ENCODE peak calls at places on chromosomes 1 and 21, in six cellular contexts. One of them, this sample, is unnamed.

GRCh38 chr1:222375656-222376055 is 172.2 kb downstream of the HHIPL2 start:
- DNase-seq in transverse colon: no peak
- DNase-seq in HCT116: no peak
- DNase-seq in dorsolateral prefrontal cortex: no peak
- DNase-seq in CD8-positive, alpha-beta T cell: no peak
- DNase-seq in fibroblast of pulmonary artery: no peak
- DNase-seq in this sample: no peak

GRCh38 chr1:41683681-41684500 is 199.4 kb upstream of the EDN2 start:
- DNase-seq in transverse colon: no peak
- DNase-seq in HCT116: no peak
- DNase-seq in dorsolateral prefrontal cortex: no peak
- DNase-seq in CD8-positive, alpha-beta T cell: peak; percentile 20
- DNase-seq in fibroblast of pulmonary artery: no peak
- DNase-seq in this sample: no peak

GRCh38 chr1:147539122-147539575 is 2.2 kb upstream of the BCL9 start:
- DNase-seq in transverse colon: no peak
- DNase-seq in HCT116: peak; percentile 85
- DNase-seq in dorsolateral prefrontal cortex: no peak
- DNase-seq in CD8-positive, alpha-beta T cell: no peak
- DNase-seq in fibroblast of pulmonary artery: peak; percentile 94
- DNase-seq in this sample: peak; percentile 18

GRCh38 chr1:53619811-53620619 is 118.9 kb downstream of the GLIS1 start:
- DNase-seq in transverse colon: peak; percentile 6
- DNase-seq in HCT116: no peak
- DNase-seq in dorsolateral prefrontal cortex: peak; percentile 70
- DNase-seq in CD8-positive, alpha-beta T cell: no peak
- DNase-seq in fibroblast of pulmonary artery: peak; percentile 4
- DNase-seq in this sample: no peak

GRCh38 chr1:22383526-22384291 is 67.9 kb upstream of the ZBTB40 start:
- DNase-seq in transverse colon: no peak
- DNase-seq in HCT116: no peak
- DNase-seq in dorsolateral prefrontal cortex: no peak
- DNase-seq in CD8-positive, alpha-beta T cell: no peak
- DNase-seq in fibroblast of pulmonary artery: no peak
- DNase-seq in this sample: peak; percentile 53

GRCh38 chr1:160066829-160067720 is 2.9 kb downstream of the KCNJ10 start:
- DNase-seq in transverse colon: no peak
- DNase-seq in HCT116: no peak
- DNase-seq in dorsolateral prefrontal cortex: no peak
- DNase-seq in CD8-positive, alpha-beta T cell: no peak
- DNase-seq in fibroblast of pulmonary artery: no peak
- DNase-seq in this sample: no peak

GRCh38 chr21:45769896-45770295 is 126.4 kb downstream of the PCBP3 start:
- DNase-seq in transverse colon: no peak
- DNase-seq in HCT116: no peak
- DNase-seq in dorsolateral prefrontal cortex: no peak
- DNase-seq in CD8-positive, alpha-beta T cell: no peak
- DNase-seq in fibroblast of pulmonary artery: no peak
- DNase-seq in this sample: no peak

GRCh38 chr1:243236604-243237252 is 18.4 kb downstream of the CEP170 start:
- DNase-seq in transverse colon: no peak
- DNase-seq in HCT116: no peak
- DNase-seq in dorsolateral prefrontal cortex: no peak
- DNase-seq in CD8-positive, alpha-beta T cell: no peak
- DNase-seq in fibroblast of pulmonary artery: no peak
- DNase-seq in this sample: no peak

GRCh38 chr1:2914702-2915101 is 106.6 kb upstream of the ACTRT2 start:
- DNase-seq in transverse colon: no peak
- DNase-seq in HCT116: no peak
- DNase-seq in dorsolateral prefrontal cortex: peak; percentile 46
- DNase-seq in CD8-positive, alpha-beta T cell: no peak
- DNase-seq in fibroblast of pulmonary artery: no peak
- DNase-seq in this sample: no peak

GRCh38 chr1:218363141-218363540 is 18.0 kb downstream of the TGFB2 start:
- DNase-seq in transverse colon: no peak
- DNase-seq in HCT116: no peak
- DNase-seq in dorsolateral prefrontal cortex: no peak
- DNase-seq in CD8-positive, alpha-beta T cell: no peak
- DNase-seq in fibroblast of pulmonary artery: no peak
- DNase-seq in this sample: no peak

GRCh38 chr1:218362418-218363076 is 17.4 kb downstream of the TGFB2 start:
- DNase-seq in transverse colon: no peak
- DNase-seq in HCT116: no peak
- DNase-seq in dorsolateral prefrontal cortex: no peak
- DNase-seq in CD8-positive, alpha-beta T cell: no peak
- DNase-seq in fibroblast of pulmonary artery: no peak
- DNase-seq in this sample: no peak

GRCh38 chr1:218364028-218364710 is 19.0 kb downstream of the TGFB2 start:
- DNase-seq in transverse colon: no peak
- DNase-seq in HCT116: no peak
- DNase-seq in dorsolateral prefrontal cortex: no peak
- DNase-seq in CD8-positive, alpha-beta T cell: no peak
- DNase-seq in fibroblast of pulmonary artery: no peak
- DNase-seq in this sample: peak; percentile 57

GRCh38 chr1:218357893-218358232 is 12.7 kb downstream of the TGFB2 start:
- DNase-seq in transverse colon: no peak
- DNase-seq in HCT116: no peak
- DNase-seq in dorsolateral prefrontal cortex: no peak
- DNase-seq in CD8-positive, alpha-beta T cell: no peak
- DNase-seq in fibroblast of pulmonary artery: no peak
- DNase-seq in this sample: no peak

DNA sequence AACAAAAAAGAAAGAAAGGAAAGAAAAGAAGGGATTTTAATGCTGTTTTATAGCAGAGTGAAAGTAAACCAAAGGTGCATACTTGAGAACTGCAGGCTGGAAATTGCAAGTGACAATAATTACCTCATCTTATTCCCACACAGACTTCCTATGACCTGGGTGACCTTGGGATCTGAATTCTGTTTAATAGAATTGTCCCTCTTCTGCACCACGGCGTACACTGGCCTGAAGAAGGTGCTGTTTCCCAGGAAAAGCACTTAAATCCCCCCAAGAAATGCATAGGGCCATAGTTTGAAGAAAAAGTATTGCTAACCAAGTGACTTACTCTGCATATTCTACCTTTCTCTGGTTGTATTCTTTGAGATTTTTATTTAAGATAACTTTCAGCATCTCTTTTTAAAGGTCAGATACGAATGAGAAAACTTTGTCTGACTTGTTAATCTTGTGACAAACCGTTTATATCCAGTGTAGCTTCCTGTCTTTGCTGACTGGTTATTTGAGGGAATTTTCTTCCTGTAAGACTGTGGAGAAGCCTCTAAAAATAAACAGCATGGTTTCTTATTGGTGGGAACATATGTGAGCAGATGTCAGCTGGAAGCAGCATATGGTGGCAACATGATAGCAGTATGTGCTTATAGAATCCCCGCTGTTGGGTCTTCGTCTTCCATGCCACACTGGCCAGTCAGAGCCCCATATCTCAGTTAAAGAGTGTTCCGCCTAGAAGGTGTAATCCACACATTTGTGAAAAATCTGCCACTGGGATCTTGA is 16.3 kb downstream of the TGFB2 start:
- DNase-seq in transverse colon: no peak
- DNase-seq in HCT116: peak; percentile 31
- DNase-seq in dorsolateral prefrontal cortex: no peak
- DNase-seq in CD8-positive, alpha-beta T cell: no peak
- DNase-seq in fibroblast of pulmonary artery: peak; percentile 79
- DNase-seq in this sample: no peak
- TF ChIP-seq CTCF in transverse colon: peak; percentile 7
- TF ChIP-seq CTCF in HCT116: peak; percentile 47
- TF ChIP-seq CTCF in dorsolateral prefrontal cortex: peak; percentile 32
- TF ChIP-seq CTCF in CD8-positive, alpha-beta T cell: no peak
- TF ChIP-seq CTCF in fibroblast of pulmonary artery: peak; percentile 77
- TF ChIP-seq CTCF in this sample: peak; percentile 58

GRCh38 chr1:18109756-18110597 is 2.4 kb downstream of the IGSF21 start:
- DNase-seq in transverse colon: peak; percentile 37
- DNase-seq in HCT116: no peak
- DNase-seq in dorsolateral prefrontal cortex: no peak
- DNase-seq in CD8-positive, alpha-beta T cell: no peak
- DNase-seq in fibroblast of pulmonary artery: no peak
- DNase-seq in this sample: no peak

GRCh38 chr1:18110968-18111367 is 3.4 kb downstream of the IGSF21 start:
- DNase-seq in transverse colon: peak; percentile 16
- DNase-seq in HCT116: no peak
- DNase-seq in dorsolateral prefrontal cortex: no peak
- DNase-seq in CD8-positive, alpha-beta T cell: no peak
- DNase-seq in fibroblast of pulmonary artery: no peak
- DNase-seq in this sample: no peak

GRCh38 chr1:18109058-18109755 is 1.6 kb downstream of the IGSF21 start:
- DNase-seq in transverse colon: no peak
- DNase-seq in HCT116: no peak
- DNase-seq in dorsolateral prefrontal cortex: no peak
- DNase-seq in CD8-positive, alpha-beta T cell: no peak
- DNase-seq in fibroblast of pulmonary artery: no peak
- DNase-seq in this sample: no peak

GRCh38 chr1:18111605-18112297 is 4.2 kb downstream of the IGSF21 start:
- DNase-seq in transverse colon: no peak
- DNase-seq in HCT116: no peak
- DNase-seq in dorsolateral prefrontal cortex: no peak
- DNase-seq in CD8-positive, alpha-beta T cell: no peak
- DNase-seq in fibroblast of pulmonary artery: no peak
- DNase-seq in this sample: no peak

GRCh38 chr1:18110598-18110939 is 3.0 kb downstream of the IGSF21 start:
- DNase-seq in transverse colon: no peak
- DNase-seq in HCT116: no peak
- DNase-seq in dorsolateral prefrontal cortex: no peak
- DNase-seq in CD8-positive, alpha-beta T cell: no peak
- DNase-seq in fibroblast of pulmonary artery: no peak
- DNase-seq in this sample: no peak
- H3K4me3 ChIP-seq in transverse colon: peak overlapping the region; percentile 30
- H3K4me3 ChIP-seq in HCT116: no peak overlapping the region
- H3K4me3 ChIP-seq in dorsolateral prefrontal cortex: peak overlapping the region; percentile 63
- H3K4me3 ChIP-seq in CD8-positive, alpha-beta T cell: no peak overlapping the region
- H3K4me3 ChIP-seq in fibroblast of pulmonary artery: no peak overlapping the region
- H3K4me3 ChIP-seq in this sample: no peak overlapping the region

DNA sequence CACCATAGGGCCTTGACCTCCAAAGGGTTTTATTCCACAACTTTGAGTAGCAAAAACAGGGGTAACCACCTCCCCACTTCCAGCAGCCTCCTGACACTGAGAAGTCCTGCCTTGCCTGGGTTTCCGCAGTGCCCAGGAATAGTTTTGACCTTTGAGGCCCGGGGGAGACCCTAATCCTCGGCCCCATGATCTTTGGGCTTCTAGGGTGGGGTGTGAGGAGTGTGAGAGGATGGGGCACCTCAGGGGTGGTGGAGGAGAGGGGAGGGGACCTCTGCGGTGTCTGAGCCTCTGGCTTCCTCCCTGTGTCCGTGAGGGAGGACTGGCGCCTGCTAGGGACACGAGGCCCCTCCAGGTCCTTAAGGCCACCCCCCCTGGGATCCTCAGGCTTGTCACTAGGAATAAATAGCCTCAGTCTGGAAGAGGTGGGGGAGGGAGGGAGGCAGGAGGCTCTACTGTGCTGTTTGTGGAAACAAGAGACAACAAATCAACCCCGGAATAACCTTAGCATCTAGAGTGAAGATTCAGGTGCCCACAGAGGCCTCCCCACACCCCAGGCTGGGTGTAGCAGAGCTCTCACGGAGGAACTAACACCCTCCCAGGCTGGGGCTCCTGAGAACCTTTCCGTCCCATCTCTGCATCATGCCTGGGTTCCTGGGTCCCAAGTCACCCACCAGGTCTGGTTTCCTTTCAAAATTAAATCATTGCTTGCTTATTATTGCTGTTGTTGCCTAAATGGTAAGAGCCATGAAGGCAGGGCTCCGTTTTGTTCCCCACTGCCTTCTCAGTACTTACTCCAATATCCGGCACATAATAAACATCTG is 904 bp upstream of the FHL3 start:
- DNase-seq in transverse colon: no peak
- DNase-seq in HCT116: no peak
- DNase-seq in dorsolateral prefrontal cortex: no peak
- DNase-seq in CD8-positive, alpha-beta T cell: no peak
- DNase-seq in fibroblast of pulmonary artery: no peak
- DNase-seq in this sample: no peak
- TF ChIP-seq CTCF in transverse colon: no peak
- TF ChIP-seq CTCF in HCT116: no peak
- TF ChIP-seq CTCF in dorsolateral prefrontal cortex: no peak
- TF ChIP-seq CTCF in CD8-positive, alpha-beta T cell: no peak
- TF ChIP-seq CTCF in fibroblast of pulmonary artery: no peak
- TF ChIP-seq CTCF in this sample: no peak

GRCh38 chr21:42784896-42785451 is 94.4 kb downstream of the WDR4 start:
- DNase-seq in transverse colon: no peak
- DNase-seq in HCT116: no peak
- DNase-seq in dorsolateral prefrontal cortex: no peak
- DNase-seq in CD8-positive, alpha-beta T cell: no peak
- DNase-seq in fibroblast of pulmonary artery: no peak
- DNase-seq in this sample: no peak

GRCh38 chr21:42785666-42786427 is 93.5 kb downstream of the WDR4 start:
- DNase-seq in transverse colon: no peak
- DNase-seq in HCT116: no peak
- DNase-seq in dorsolateral prefrontal cortex: no peak
- DNase-seq in CD8-positive, alpha-beta T cell: no peak
- DNase-seq in fibroblast of pulmonary artery: no peak
- DNase-seq in this sample: no peak

GRCh38 chr21:42781981-42782722 is 97.2 kb downstream of the WDR4 start:
- DNase-seq in transverse colon: no peak
- DNase-seq in HCT116: no peak
- DNase-seq in dorsolateral prefrontal cortex: no peak
- DNase-seq in CD8-positive, alpha-beta T cell: no peak
- DNase-seq in fibroblast of pulmonary artery: no peak
- DNase-seq in this sample: no peak

GRCh38 chr21:42782723-42783247 is 96.6 kb downstream of the WDR4 start:
- DNase-seq in transverse colon: no peak
- DNase-seq in HCT116: no peak
- DNase-seq in dorsolateral prefrontal cortex: no peak
- DNase-seq in CD8-positive, alpha-beta T cell: no peak
- DNase-seq in fibroblast of pulmonary artery: no peak
- DNase-seq in this sample: no peak

GRCh38 chr21:42784276-42784675 is 95.1 kb downstream of the WDR4 start:
- DNase-seq in transverse colon: no peak
- DNase-seq in HCT116: no peak
- DNase-seq in dorsolateral prefrontal cortex: no peak
- DNase-seq in CD8-positive, alpha-beta T cell: no peak
- DNase-seq in fibroblast of pulmonary artery: no peak
- DNase-seq in this sample: no peak
- H3K4me3 ChIP-seq in transverse colon: no peak overlapping the region
- H3K4me3 ChIP-seq in HCT116: no peak overlapping the region
- H3K4me3 ChIP-seq in dorsolateral prefrontal cortex: no peak overlapping the region
- H3K4me3 ChIP-seq in CD8-positive, alpha-beta T cell: peak overlapping the region; percentile 55
- H3K4me3 ChIP-seq in fibroblast of pulmonary artery: no peak overlapping the region
- H3K4me3 ChIP-seq in this sample: no peak overlapping the region

GRCh38 chr1:198846506-198847010 is 207.7 kb downstream of the PTPRC start:
- DNase-seq in transverse colon: no peak
- DNase-seq in HCT116: no peak
- DNase-seq in dorsolateral prefrontal cortex: peak; percentile 56
- DNase-seq in CD8-positive, alpha-beta T cell: no peak
- DNase-seq in fibroblast of pulmonary artery: peak; percentile 58
- DNase-seq in this sample: no peak
- TF ChIP-seq CTCF in transverse colon: no peak
- TF ChIP-seq CTCF in HCT116: no peak
- TF ChIP-seq CTCF in dorsolateral prefrontal cortex: no peak
- TF ChIP-seq CTCF in CD8-positive, alpha-beta T cell: no peak
- TF ChIP-seq CTCF in fibroblast of pulmonary artery: no peak
- TF ChIP-seq CTCF in this sample: no peak

DNA sequence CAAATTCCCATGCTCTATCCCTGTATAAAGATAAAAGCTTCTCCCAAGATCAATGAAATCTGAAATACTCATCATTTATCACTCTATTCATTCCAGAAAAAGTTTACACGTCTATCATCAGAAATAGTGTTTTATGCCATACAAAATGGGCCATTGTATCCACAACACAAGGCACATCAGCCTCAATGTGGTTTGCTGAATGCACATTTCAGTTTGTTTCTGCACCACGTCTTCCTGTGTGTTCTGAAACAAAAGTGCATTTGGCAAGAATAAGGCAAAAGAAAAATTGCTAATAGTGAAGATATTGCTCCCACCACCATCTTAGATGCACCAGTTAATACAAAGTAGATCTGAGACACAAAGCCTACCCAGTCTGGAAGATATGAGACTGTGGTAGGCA is 89.6 kb upstream of the ETS2 start:
- DNase-seq in transverse colon: no peak
- DNase-seq in HCT116: no peak
- DNase-seq in dorsolateral prefrontal cortex: no peak
- DNase-seq in CD8-positive, alpha-beta T cell: no peak
- DNase-seq in fibroblast of pulmonary artery: no peak
- DNase-seq in this sample: no peak
- H3K4me3 ChIP-seq in transverse colon: no peak overlapping the region
- H3K4me3 ChIP-seq in HCT116: no peak overlapping the region
- H3K4me3 ChIP-seq in dorsolateral prefrontal cortex: no peak overlapping the region
- H3K4me3 ChIP-seq in CD8-positive, alpha-beta T cell: no peak overlapping the region
- H3K4me3 ChIP-seq in fibroblast of pulmonary artery: no peak overlapping the region
- H3K4me3 ChIP-seq in this sample: no peak overlapping the region

This sample was measured in Caco-2.